ENCODE peak calls at places on chromosome 6, in ten cellular contexts. One of them, this sample, is unnamed.

GRCh38 chr6:147509900-147510299 is 1.4 kb downstream of the SAMD5 start:
- DNase-seq in HepG2: peak; percentile 7
- DNase-seq in endodermal cell: no peak
- DNase-seq in adrenal gland: no peak
- DNase-seq in mammary epithelial cell: no peak
- DNase-seq in aorta: no peak
- DNase-seq in SK-N-SH: no peak
- DNase-seq in ovary: no peak
- DNase-seq in uterus: no peak
- DNase-seq in tibial nerve: no peak
- DNase-seq in this sample: no peak

GRCh38 chr6:80489911-80490635 is 383.6 kb downstream of the BCKDHB start:
- DNase-seq in ovary: no peak
- DNase-seq in uterus: no peak
- DNase-seq in SK-N-SH: no peak
- DNase-seq in endodermal cell: no peak
- DNase-seq in HepG2: no peak
- DNase-seq in tibial nerve: no peak
- DNase-seq in mammary epithelial cell: peak; percentile 50
- DNase-seq in adrenal gland: no peak
- DNase-seq in aorta: no peak
- DNase-seq in this sample: no peak

GRCh38 chr6:138550346-138550767 is 51.1 kb upstream of the NHSL1 start:
- DNase-seq in tibial nerve: no peak
- DNase-seq in SK-N-SH: no peak
- DNase-seq in uterus: no peak
- DNase-seq in HepG2: peak; percentile 95
- DNase-seq in mammary epithelial cell: no peak
- DNase-seq in ovary: no peak
- DNase-seq in endodermal cell: no peak
- DNase-seq in adrenal gland: no peak
- DNase-seq in aorta: no peak
- DNase-seq in this sample: no peak

GRCh38 chr6:46103437-46103836 is 26.4 kb upstream of the ENPP4 start:
- DNase-seq in SK-N-SH: no peak
- DNase-seq in aorta: no peak
- DNase-seq in adrenal gland: no peak
- DNase-seq in endodermal cell: no peak
- DNase-seq in uterus: no peak
- DNase-seq in HepG2: no peak
- DNase-seq in mammary epithelial cell: no peak
- DNase-seq in ovary: no peak
- DNase-seq in tibial nerve: no peak
- DNase-seq in this sample: no peak

GRCh38 chr6:34526241-34526972 is 29.7 kb downstream of the SPDEF start:
- DNase-seq in uterus: no peak
- DNase-seq in adrenal gland: no peak
- DNase-seq in SK-N-SH: no peak
- DNase-seq in ovary: peak; percentile 66
- DNase-seq in tibial nerve: no peak
- DNase-seq in HepG2: no peak
- DNase-seq in endodermal cell: peak; percentile 70
- DNase-seq in aorta: peak; percentile 39
- DNase-seq in mammary epithelial cell: no peak
- DNase-seq in this sample: no peak

GRCh38 chr6:133609404-133610270 is 279.3 kb upstream of the TCF21 start:
- DNase-seq in SK-N-SH: no peak
- DNase-seq in mammary epithelial cell: peak; percentile 97
- DNase-seq in adrenal gland: no peak
- DNase-seq in HepG2: peak; percentile 88
- DNase-seq in ovary: no peak
- DNase-seq in aorta: no peak
- DNase-seq in tibial nerve: no peak
- DNase-seq in endodermal cell: no peak
- DNase-seq in uterus: no peak
- DNase-seq in this sample: no peak

GRCh38 chr6:51301969-51302368 is 483.3 kb downstream of the TFAP2B start:
- DNase-seq in endodermal cell: no peak
- DNase-seq in uterus: no peak
- DNase-seq in aorta: no peak
- DNase-seq in tibial nerve: no peak
- DNase-seq in adrenal gland: no peak
- DNase-seq in SK-N-SH: no peak
- DNase-seq in HepG2: no peak
- DNase-seq in mammary epithelial cell: no peak
- DNase-seq in ovary: no peak
- DNase-seq in this sample: no peak

GRCh38 chr6:136628996-136629395 is 78.8 kb upstream of the MAP7 start:
- DNase-seq in aorta: no peak
- DNase-seq in HepG2: no peak
- DNase-seq in uterus: no peak
- DNase-seq in adrenal gland: peak; percentile 59
- DNase-seq in ovary: no peak
- DNase-seq in endodermal cell: no peak
- DNase-seq in SK-N-SH: no peak
- DNase-seq in mammary epithelial cell: peak; percentile 3
- DNase-seq in tibial nerve: no peak
- DNase-seq in this sample: no peak

GRCh38 chr6:33211666-33212422 is 3.5 kb downstream of the RING1 start:
- DNase-seq in uterus: peak; percentile 13
- DNase-seq in tibial nerve: no peak
- DNase-seq in adrenal gland: no peak
- DNase-seq in SK-N-SH: peak; percentile 10
- DNase-seq in endodermal cell: peak; percentile 82
- DNase-seq in mammary epithelial cell: no peak
- DNase-seq in ovary: no peak
- DNase-seq in HepG2: no peak
- DNase-seq in aorta: no peak
- DNase-seq in this sample: no peak

GRCh38 chr6:163415176-163415619 is 680 bp downstream of the QKI start:
- DNase-seq in tibial nerve: no peak
- DNase-seq in SK-N-SH: peak; percentile 74
- DNase-seq in HepG2: no peak
- DNase-seq in uterus: peak; percentile 23
- DNase-seq in mammary epithelial cell: no peak
- DNase-seq in endodermal cell: peak; percentile 76
- DNase-seq in ovary: peak; percentile 66
- DNase-seq in aorta: peak; percentile 51
- DNase-seq in adrenal gland: no peak
- DNase-seq in this sample: no peak

GRCh38 chr6:257031-257725 is 35.1 kb upstream of the DUSP22 start:
- DNase-seq in HepG2: no peak
- DNase-seq in adrenal gland: no peak
- DNase-seq in mammary epithelial cell: no peak
- DNase-seq in SK-N-SH: no peak
- DNase-seq in ovary: no peak
- DNase-seq in endodermal cell: no peak
- DNase-seq in aorta: no peak
- DNase-seq in uterus: no peak
- DNase-seq in tibial nerve: peak; percentile 40
- DNase-seq in this sample: no peak

GRCh38 chr6:141925001-141925400 is 207.7 kb upstream of the GJE1 start:
- DNase-seq in endodermal cell: no peak
- DNase-seq in HepG2: no peak
- DNase-seq in adrenal gland: no peak
- DNase-seq in SK-N-SH: no peak
- DNase-seq in tibial nerve: no peak
- DNase-seq in mammary epithelial cell: no peak
- DNase-seq in aorta: no peak
- DNase-seq in ovary: no peak
- DNase-seq in uterus: no peak
- DNase-seq in this sample: no peak

GRCh38 chr6:32244946-32245398 is 21.1 kb upstream of the NOTCH4 start:
- DNase-seq in uterus: peak; percentile 90
- DNase-seq in mammary epithelial cell: peak; percentile 33
- DNase-seq in HepG2: peak; percentile 43
- DNase-seq in ovary: peak; percentile 94
- DNase-seq in SK-N-SH: peak; percentile 81
- DNase-seq in tibial nerve: peak; percentile 84
- DNase-seq in adrenal gland: peak; percentile 64
- DNase-seq in endodermal cell: peak; percentile 91
- DNase-seq in aorta: peak; percentile 86
- DNase-seq in this sample: no peak

GRCh38 chr6:135227758-135228157 is 46.6 kb downstream of the MYB start:
- DNase-seq in endodermal cell: no peak
- DNase-seq in mammary epithelial cell: no peak
- DNase-seq in ovary: no peak
- DNase-seq in HepG2: no peak
- DNase-seq in adrenal gland: no peak
- DNase-seq in aorta: no peak
- DNase-seq in uterus: no peak
- DNase-seq in tibial nerve: no peak
- DNase-seq in SK-N-SH: no peak
- DNase-seq in this sample: no peak
- H3K4me1 ChIP-seq in endodermal cell: peaks cover 9% of the 10 kb centered on the region
- H3K4me1 ChIP-seq in mammary epithelial cell: no peaks in the 10 kb centered on the region
- H3K4me1 ChIP-seq in ovary: no peaks in the 10 kb centered on the region
- H3K4me1 ChIP-seq in HepG2: no peaks in the 10 kb centered on the region
- H3K4me1 ChIP-seq in adrenal gland: no peaks in the 10 kb centered on the region
- H3K4me1 ChIP-seq in aorta: no peaks in the 10 kb centered on the region
- H3K4me1 ChIP-seq in uterus: no peaks in the 10 kb centered on the region
- H3K4me1 ChIP-seq in tibial nerve: no peaks in the 10 kb centered on the region
- H3K4me1 ChIP-seq in SK-N-SH: no peaks in the 10 kb centered on the region
- H3K4me1 ChIP-seq in this sample: no peaks in the 10 kb centered on the region

GRCh38 chr6:169225887-169226286 is 27.8 kb downstream of the THBS2 start:
- DNase-seq in endodermal cell: no peak
- DNase-seq in mammary epithelial cell: no peak
- DNase-seq in uterus: no peak
- DNase-seq in adrenal gland: no peak
- DNase-seq in aorta: peak; percentile 43
- DNase-seq in HepG2: no peak
- DNase-seq in ovary: no peak
- DNase-seq in tibial nerve: no peak
- DNase-seq in SK-N-SH: no peak
- DNase-seq in this sample: no peak
- H3K36me3 ChIP-seq in endodermal cell: no peaks in the 10 kb centered on the region
- H3K36me3 ChIP-seq in mammary epithelial cell: no peaks in the 10 kb centered on the region
- H3K36me3 ChIP-seq in uterus: no peaks in the 10 kb centered on the region
- H3K36me3 ChIP-seq in adrenal gland: no peaks in the 10 kb centered on the region
- H3K36me3 ChIP-seq in aorta: peaks cover 8% of the 10 kb centered on the region
- H3K36me3 ChIP-seq in HepG2: no peaks in the 10 kb centered on the region
- H3K36me3 ChIP-seq in ovary: no peaks in the 10 kb centered on the region
- H3K36me3 ChIP-seq in tibial nerve: no peaks in the 10 kb centered on the region
- H3K36me3 ChIP-seq in SK-N-SH: peaks cover 32% of the 10 kb centered on the region
- H3K36me3 ChIP-seq in this sample: peaks cover 14% of the 10 kb centered on the region

GRCh38 chr6:44276667-44277640 is 6.7 kb downstream of the TMEM151B start:
- DNase-seq in uterus: no peak
- DNase-seq in aorta: no peak
- DNase-seq in ovary: no peak
- DNase-seq in HepG2: no peak
- DNase-seq in mammary epithelial cell: no peak
- DNase-seq in SK-N-SH: no peak
- DNase-seq in adrenal gland: no peak
- DNase-seq in endodermal cell: no peak
- DNase-seq in tibial nerve: no peak
- DNase-seq in this sample: no peak

GRCh38 chr6:44273617-44274016 is 3.4 kb downstream of the TMEM151B start:
- DNase-seq in uterus: no peak
- DNase-seq in tibial nerve: no peak
- DNase-seq in aorta: no peak
- DNase-seq in adrenal gland: no peak
- DNase-seq in HepG2: no peak
- DNase-seq in mammary epithelial cell: no peak
- DNase-seq in endodermal cell: no peak
- DNase-seq in ovary: no peak
- DNase-seq in SK-N-SH: no peak
- DNase-seq in this sample: no peak

GRCh38 chr6:44272999-44273566 is 2.8 kb downstream of the TMEM151B start:
- DNase-seq in HepG2: no peak
- DNase-seq in mammary epithelial cell: no peak
- DNase-seq in SK-N-SH: peak; percentile 16
- DNase-seq in aorta: no peak
- DNase-seq in ovary: no peak
- DNase-seq in endodermal cell: no peak
- DNase-seq in tibial nerve: no peak
- DNase-seq in uterus: no peak
- DNase-seq in adrenal gland: no peak
- DNase-seq in this sample: no peak

GRCh38 chr6:44275749-44276648 is 5.7 kb downstream of the TMEM151B start:
- DNase-seq in tibial nerve: no peak
- DNase-seq in HepG2: no peak
- DNase-seq in endodermal cell: peak; percentile 68
- DNase-seq in uterus: no peak
- DNase-seq in mammary epithelial cell: no peak
- DNase-seq in adrenal gland: no peak
- DNase-seq in aorta: no peak
- DNase-seq in SK-N-SH: peak; percentile 22
- DNase-seq in ovary: no peak
- DNase-seq in this sample: no peak

DNA sequence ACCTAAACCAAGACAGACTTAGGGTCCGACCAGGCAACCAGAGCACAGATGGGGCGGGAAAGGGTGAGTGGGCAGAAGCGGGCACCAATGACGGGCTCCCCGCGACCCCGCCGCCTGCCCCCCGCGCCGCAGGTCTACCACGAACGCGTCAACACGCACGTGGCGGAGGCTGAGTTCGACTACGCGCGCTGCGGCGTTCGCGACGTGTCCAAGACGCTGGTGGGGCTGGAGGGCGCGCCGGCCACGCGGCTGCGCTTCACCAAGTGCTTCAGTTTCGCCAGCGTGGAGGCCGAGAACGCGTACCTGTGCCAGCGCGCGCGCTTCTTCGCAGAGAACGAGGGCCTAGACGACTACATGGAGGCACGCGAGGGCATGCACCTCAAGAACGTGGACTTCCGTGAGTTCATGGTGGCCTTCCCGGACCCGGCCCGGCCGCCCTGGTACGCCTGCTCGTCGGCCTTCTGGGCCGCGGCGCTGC is 5.1 kb downstream of the TMEM151B start:
- DNase-seq in endodermal cell: no peak
- DNase-seq in SK-N-SH: peak; percentile 16
- DNase-seq in uterus: no peak
- DNase-seq in ovary: no peak
- DNase-seq in mammary epithelial cell: no peak
- DNase-seq in adrenal gland: no peak
- DNase-seq in tibial nerve: no peak
- DNase-seq in aorta: no peak
- DNase-seq in HepG2: no peak
- DNase-seq in this sample: no peak
- H3K27ac ChIP-seq in endodermal cell: no peak overlapping the region
- H3K27ac ChIP-seq in SK-N-SH: no peak overlapping the region
- H3K27ac ChIP-seq in uterus: no peak overlapping the region
- H3K27ac ChIP-seq in ovary: no peak overlapping the region
- H3K27ac ChIP-seq in mammary epithelial cell: no peak overlapping the region
- H3K27ac ChIP-seq in adrenal gland: no peak overlapping the region
- H3K27ac ChIP-seq in tibial nerve: no peak overlapping the region
- H3K27ac ChIP-seq in aorta: no peak overlapping the region
- H3K27ac ChIP-seq in HepG2: no peak overlapping the region
- H3K27ac ChIP-seq in this sample: no peak overlapping the region

DNA sequence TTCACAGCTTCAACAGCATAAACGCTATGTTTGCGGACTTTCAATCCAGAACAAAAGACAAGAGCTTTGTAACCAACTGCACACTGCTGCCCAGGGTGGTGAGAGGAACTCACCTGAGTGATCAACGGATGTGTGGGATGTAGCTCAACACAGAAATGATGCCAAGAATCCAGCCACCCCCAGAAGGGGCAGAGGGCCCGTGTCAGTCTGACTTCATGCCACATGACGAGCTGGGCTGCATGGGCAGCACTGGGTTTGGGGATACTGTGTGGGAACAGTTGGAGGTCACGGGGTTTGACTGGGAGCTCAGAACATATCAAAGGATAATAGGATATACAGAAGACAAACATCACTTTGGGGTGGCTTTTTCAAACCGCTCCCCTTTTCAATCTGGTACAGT is 79.4 kb upstream of the TRAF3IP2 start:
- DNase-seq in aorta: no peak
- DNase-seq in adrenal gland: no peak
- DNase-seq in uterus: no peak
- DNase-seq in HepG2: no peak
- DNase-seq in SK-N-SH: no peak
- DNase-seq in ovary: no peak
- DNase-seq in mammary epithelial cell: no peak
- DNase-seq in endodermal cell: no peak
- DNase-seq in tibial nerve: no peak
- DNase-seq in this sample: no peak
- H3K4me1 ChIP-seq in aorta: peaks cover 8% of the 10 kb centered on the region
- H3K4me1 ChIP-seq in adrenal gland: peaks cover 37% of the 10 kb centered on the region
- H3K4me1 ChIP-seq in uterus: peaks cover 4% of the 10 kb centered on the region
- H3K4me1 ChIP-seq in HepG2: peaks cover 24% of the 10 kb centered on the region
- H3K4me1 ChIP-seq in SK-N-SH: peaks cover 17% of the 10 kb centered on the region
- H3K4me1 ChIP-seq in ovary: peaks cover 2% of the 10 kb centered on the region
- H3K4me1 ChIP-seq in mammary epithelial cell: no peaks in the 10 kb centered on the region
- H3K4me1 ChIP-seq in endodermal cell: no peaks in the 10 kb centered on the region
- H3K4me1 ChIP-seq in tibial nerve: peaks cover 27% of the 10 kb centered on the region
- H3K4me1 ChIP-seq in this sample: peaks cover 2% of the 10 kb centered on the region

This sample was measured in iPS DF 6.9.